ENCODE peak calls at places on chromosomes 13 and 19, in four cellular contexts. C, G, D and U are unnamed samples.

GRCh38 chr13:67298297-67298696 is 68.2 kb upstream of the PCDH9 start:
- DNase-seq in C (no peak), G (no peak), D (no peak), U (no peak)

GRCh38 chr19:28920269-28921066 is 292.5 kb downstream of the UQCRFS1 start:
- DNase-seq in D (no peak), C (no peak), G (no peak), U (no peak)

GRCh38 chr13:76856141-76856571 is 30.0 kb downstream of the KCTD12 start:
- DNase-seq in C (no peak), G (peak; percentile 75), D (no peak), U (no peak)

GRCh38 chr13:93559718-93560117 is 333.1 kb downstream of the GPC6 start:
- DNase-seq in G (peak; percentile 69), D (no peak), C (no peak), U (no peak)

GRCh38 chr19:9935409-9936062 is 779 bp downstream of the OLFM2 start:
- DNase-seq in C (no peak), G (no peak), D (no peak), U (no peak)

GRCh38 chr19:49116544-49116943 is 2.4 kb downstream of the LIN7B start:
- DNase-seq in C (peak; percentile 38), D (no peak), G (no peak), U (peak; percentile 35)

GRCh38 chr19:16386619-16387240 is 62.1 kb downstream of the KLF2 start:
- DNase-seq in G (peak; percentile 79), D (no peak), C (no peak), U (no peak)

GRCh38 chr19:5107432-5108122 is 138.7 kb downstream of the KDM4B start:
- DNase-seq in G (no peak), D (no peak), C (no peak), U (no peak)

GRCh38 chr13:30865131-30866009 is 40.7 kb upstream of the MEDAG start:
- DNase-seq in D (peak; percentile 78), G (peak; percentile 95), C (peak; percentile 52), U (no peak)

GRCh38 chr19:38840583-38840968 is 9.0 kb upstream of the ECH1 start:
- DNase-seq in D (no peak), G (no peak), C (no peak), U (no peak)

GRCh38 chr13:99977912-99978780 is 3.4 kb upstream of the ZIC2 start:
- DNase-seq in G (no peak), D (no peak), C (no peak), U (no peak)

GRCh38 chr13:80604094-80604493 is 263.2 kb upstream of the SPRY2 start:
- DNase-seq in G (peak; percentile 52), C (no peak), D (no peak), U (no peak)

GRCh38 chr13:71877280-71877653 is 10.3 kb upstream of the DACH1 start:
- DNase-seq in C (no peak), G (no peak), D (no peak), U (no peak)

GRCh38 chr13:112067871-112068305 is 939 bp downstream of the SOX1 start:
- DNase-seq in G (no peak), C (no peak), D (no peak), U (no peak)

GRCh38 chr13:45219123-45219891 is 18.5 kb upstream of the KCTD4 start:
- DNase-seq in C (no peak), D (no peak), G (no peak), U (no peak)

GRCh38 chr19:7819337-7819736 is 10.7 kb upstream of the EVI5L start:
- DNase-seq in D (no peak), G (no peak), C (no peak), U (no peak)

GRCh38 chr19:48918801-48919247 is 14.7 kb upstream of the DHDH start:
- DNase-seq in D (no peak), G (peak; percentile 16), C (no peak), U (no peak)

GRCh38 chr13:42022796-42023493 is 25.5 kb upstream of the DGKH start:
- DNase-seq in D (no peak), G (no peak), C (no peak), U (no peak)

GRCh38 chr19:13621413-13621812 is 115.1 kb upstream of the CACNA1A start:
- DNase-seq in C (no peak), D (peak; percentile 48), G (peak; percentile 10), U (peak; percentile 24)

GRCh38 chr13:29362849-29363604 is 232.5 kb downstream of the SLC7A1 start:
- DNase-seq in G (peak; percentile 53), C (no peak), D (no peak), U (no peak)

GRCh38 chr13:86710013-86710412 is 910.8 kb upstream of the SLITRK6 start:
- DNase-seq in D (no peak), G (no peak), C (no peak), U (no peak)

GRCh38 chr13:26653310-26653709 is 95.8 kb downstream of the WASF3 start:
- DNase-seq in G (peak; percentile 22), C (no peak), D (no peak), U (no peak)

GRCh38 chr13:52160053-52160452 is 656 bp upstream of the NEK3 start:
- DNase-seq in D (no peak), G (no peak), C (no peak), U (no peak)

GRCh38 chr19:11191273-11191755 is 6.0 kb downstream of the KANK2 start:
- DNase-seq in D (no peak), C (peak; percentile 53), G (peak; percentile 57), U (peak; percentile 39)

GRCh38 chr19:5343848-5344247 is 3.2 kb upstream of the PTPRS start:
- DNase-seq in C (no peak), G (peak; percentile 40), D (no peak), U (no peak)

GRCh38 chr19:12745166-12745897 is 6.3 kb upstream of the BEST2 start:
- DNase-seq in G (no peak), D (no peak), C (no peak), U (no peak)

GRCh38 chr19:45152504-45153338 is 8.1 kb downstream of the NKPD1 start:
- DNase-seq in G (peak; percentile 54), C (no peak), D (no peak), U (no peak)

GRCh38 chr19:33368074-33368864 is 5.2 kb upstream of the CEBPG start:
- DNase-seq in C (no peak), D (no peak), G (peak; percentile 14), U (no peak)

GRCh38 chr19:32343550-32344262 is 1.7 kb upstream of the ZNF507 start:
- DNase-seq in C (no peak), D (no peak), G (no peak), U (no peak)

GRCh38 chr19:48194041-48194871 is 23.8 kb downstream of the ZSWIM9 start:
- DNase-seq in C (no peak), D (no peak), G (peak; percentile 28), U (no peak)

GRCh38 chr13:97245011-97245410 is 22.9 kb downstream of the MBNL2 start:
- DNase-seq in C (no peak), G (no peak), D (no peak), U (no peak)

GRCh38 chr19:43618921-43619261 is 538 bp downstream of the ZNF428 start:
- DNase-seq in G (peak; percentile 39), C (no peak), D (no peak), U (no peak)

GRCh38 chr13:39682788-39683187 is 27.3 kb downstream of the COG6 start:
- DNase-seq in C (no peak), D (no peak), G (no peak), U (no peak)

DNA sequence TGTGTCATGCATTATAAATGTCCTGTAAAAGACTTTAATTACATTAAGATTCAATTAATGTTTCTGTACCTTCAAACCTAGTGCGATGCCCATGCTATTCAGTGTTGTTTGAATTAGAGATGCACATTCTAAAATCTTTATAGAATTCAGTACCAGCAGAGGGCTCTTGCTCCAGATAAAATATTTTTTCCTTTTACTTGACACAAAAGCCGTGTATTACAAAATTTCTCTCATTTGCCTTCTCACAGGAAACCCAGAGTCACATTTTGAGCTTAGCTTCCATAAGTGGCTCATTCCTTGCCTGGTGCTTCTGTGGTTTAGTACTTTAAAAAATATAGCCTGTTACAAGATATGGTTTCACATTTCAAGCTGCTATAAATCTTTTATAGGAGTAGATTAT is 101.2 kb downstream of the RNF17 start:
- DNase-seq in D (no peak), G (peak; percentile 27), C (no peak), U (no peak)
- TF ChIP-seq CTCF in D (no peak), G (peak; percentile 31), C (no peak), U (no peak)

GRCh38 chr19:6632002-6632621 is 37.8 kb downstream of the TNFSF14 start:
- DNase-seq in D (no peak), G (peak; percentile 84), C (peak; percentile 62), U (peak; percentile 71)
- TF ChIP-seq CTCF in D (peak; percentile 84), G (peak; percentile 96), C (peak; percentile 63), U (no peak)

DNA sequence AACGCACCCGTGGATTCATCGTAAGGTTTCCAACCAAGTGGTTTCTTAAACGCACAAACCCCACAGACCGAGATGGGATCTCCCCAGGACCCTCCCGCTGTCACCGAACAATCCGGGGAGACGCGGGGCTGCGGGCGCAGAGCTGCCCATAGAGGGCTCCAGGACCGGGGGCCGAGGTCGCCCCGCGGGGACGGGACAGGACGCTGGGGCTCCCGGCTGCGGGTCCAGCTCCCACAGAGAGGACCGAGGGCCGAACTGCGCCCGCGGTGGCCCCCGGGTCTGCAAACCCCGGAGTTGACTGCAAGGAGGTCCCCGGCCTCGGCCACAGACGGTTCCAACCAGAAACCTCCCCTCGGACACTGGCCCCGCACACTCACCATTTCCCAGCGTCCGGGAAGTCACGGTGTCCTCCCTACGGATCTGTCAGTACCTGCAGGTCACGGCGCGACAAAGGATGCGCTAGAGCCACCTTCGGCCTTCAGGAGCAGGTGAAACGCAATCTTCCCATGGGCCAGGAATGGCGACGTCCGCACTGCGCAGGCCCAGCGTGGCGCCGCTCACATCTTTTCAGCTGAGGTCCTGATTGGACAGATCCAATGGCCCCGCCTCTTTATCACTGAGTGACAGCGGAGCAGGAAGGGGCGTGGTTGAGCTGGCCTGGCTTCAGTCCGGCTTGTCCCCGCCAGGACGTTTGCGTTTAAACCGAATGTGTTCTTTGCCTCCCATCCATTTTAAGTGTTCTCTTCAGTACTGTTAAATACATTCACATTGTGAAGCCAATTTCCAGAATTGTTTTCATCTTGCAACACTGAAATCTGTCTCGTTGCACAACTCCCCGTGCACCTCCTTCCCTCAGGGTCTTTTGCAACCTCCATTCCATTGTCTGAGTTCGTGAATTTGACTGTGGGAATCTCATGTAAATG is at the start of gene ZNF14:
- DNase-seq in D (peak; percentile 95), G (peak; percentile 94), C (peak; percentile 82), U (peak; percentile 89)
- TF ChIP-seq CTCF in D (peak; percentile 17), G (peak; percentile 15), C (peak; percentile 18), U (no peak)

GRCh38 chr19:15381864-15382263 is 2.3 kb upstream of the AKAP8 start:
- DNase-seq in C (no peak), D (no peak), G (no peak), U (no peak)
- TF ChIP-seq CTCF in C (no peak), D (no peak), G (no peak), U (no peak)

DNA sequence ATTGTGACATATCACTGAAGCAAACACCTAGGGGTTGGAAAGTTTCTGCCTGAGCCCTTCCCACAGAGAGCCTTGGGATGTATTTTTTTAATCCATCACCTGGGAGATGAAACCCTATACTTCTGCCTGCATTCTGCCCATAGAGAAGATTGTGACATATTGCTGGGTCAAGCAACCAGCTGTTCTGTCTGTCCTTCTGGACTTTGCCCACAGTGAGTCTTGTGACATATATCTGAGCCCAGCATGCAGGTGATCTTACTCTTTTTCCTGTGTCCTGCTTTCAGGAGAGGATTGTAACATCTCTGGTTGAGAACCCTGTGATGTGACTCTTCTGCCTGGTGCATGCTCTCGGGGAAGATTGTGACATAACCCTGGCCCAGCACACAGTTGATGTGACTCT is 24.9 kb upstream of the ZNF681 start:
- DNase-seq in D (no peak), G (no peak), C (no peak), U (no peak)
- TF ChIP-seq CTCF in D (no peak), G (no peak), C (no peak), U (no peak)

GRCh38 chr13:108426893-108427292 is 157.4 kb downstream of the TNFSF13B start:
- DNase-seq in D (no peak), G (no peak), C (no peak), U (no peak)
- TF ChIP-seq CTCF in D (no peak), G (no peak), C (no peak), U (no peak)

GRCh38 chr19:54159352-54160181 is at the start of gene LENG1:
- DNase-seq in C (peak; percentile 100), G (peak; percentile 100), D (peak; percentile 100), U (peak; percentile 98)
- TF ChIP-seq CTCF in C (peak; percentile 59), G (no peak), D (peak; percentile 43), U (no peak)